ENCODE peak calls at places on chromosomes 6 and 20, in four cellular contexts. One of them, this sample, is unnamed.

GRCh38 chr6:2976571-2977085 is 5.3 kb upstream of the SERPINB6 start:
- DNase-seq in NCI-H460: no peak
- DNase-seq in GDM1: no peak
- DNase-seq in heart right ventricle: no peak
- DNase-seq in this sample: peak

GRCh38 chr20:35472209-35472608 is 16.8 kb downstream of the CEP250 start:
- DNase-seq in GDM1: no peak
- DNase-seq in heart right ventricle: no peak
- DNase-seq in NCI-H460: no peak
- DNase-seq in this sample: no peak

GRCh38 chr6:71621918-71622519 is 264.3 kb upstream of the RIMS1 start:
- DNase-seq in GDM1: no peak
- DNase-seq in heart right ventricle: no peak
- DNase-seq in NCI-H460: peak
- DNase-seq in this sample: peak

GRCh38 chr20:23167436-23167835 is 81.3 kb upstream of the CD93 start:
- DNase-seq in heart right ventricle: no peak
- DNase-seq in NCI-H460: no peak
- DNase-seq in GDM1: no peak
- DNase-seq in this sample: no peak

GRCh38 chr6:109892451-109893435 is 85.4 kb upstream of the GPR6 start:
- DNase-seq in NCI-H460: no peak
- DNase-seq in GDM1: no peak
- DNase-seq in heart right ventricle: no peak
- DNase-seq in this sample: no peak

GRCh38 chr20:22771706-22772105 is 187.3 kb upstream of the FOXA2 start:
- DNase-seq in GDM1: no peak
- DNase-seq in NCI-H460: no peak
- DNase-seq in heart right ventricle: no peak
- DNase-seq in this sample: no peak

GRCh38 chr6:98118357-98119045 is 715.9 kb upstream of the POU3F2 start:
- DNase-seq in GDM1: no peak
- DNase-seq in heart right ventricle: no peak
- DNase-seq in NCI-H460: no peak
- DNase-seq in this sample: no peak

GRCh38 chr20:28562510-28562898 is 2695.0 kb upstream of the DEFB115 start:
- DNase-seq in GDM1: no peak
- DNase-seq in heart right ventricle: no peak
- DNase-seq in NCI-H460: peak
- DNase-seq in this sample: no peak

GRCh38 chr6:125968493-125968892 is 11.9 kb downstream of the HINT3 start:
- DNase-seq in NCI-H460: no peak
- DNase-seq in heart right ventricle: no peak
- DNase-seq in GDM1: no peak
- DNase-seq in this sample: no peak

GRCh38 chr20:63234693-63235398 is 859 bp upstream of the BIRC7 start:
- DNase-seq in NCI-H460: peak
- DNase-seq in GDM1: no peak
- DNase-seq in heart right ventricle: no peak
- DNase-seq in this sample: no peak

GRCh38 chr6:63349401-63349800 is 29.6 kb upstream of the LGSN start:
- DNase-seq in GDM1: no peak
- DNase-seq in heart right ventricle: no peak
- DNase-seq in NCI-H460: no peak
- DNase-seq in this sample: no peak

GRCh38 chr20:38076548-38076947 is 43.0 kb downstream of the RPRD1B start:
- DNase-seq in GDM1: no peak
- DNase-seq in heart right ventricle: no peak
- DNase-seq in NCI-H460: no peak
- DNase-seq in this sample: no peak

GRCh38 chr6:169424821-169425240 is 171.2 kb upstream of the THBS2 start:
- DNase-seq in NCI-H460: no peak
- DNase-seq in heart right ventricle: no peak
- DNase-seq in GDM1: no peak
- DNase-seq in this sample: no peak

GRCh38 chr20:8363970-8364733 is 232.1 kb downstream of the PLCB1 start:
- DNase-seq in GDM1: no peak
- DNase-seq in NCI-H460: no peak
- DNase-seq in heart right ventricle: no peak
- DNase-seq in this sample: no peak

GRCh38 chr6:89921691-89922090 is 27.4 kb downstream of the GJA10 start:
- DNase-seq in GDM1: no peak
- DNase-seq in NCI-H460: no peak
- DNase-seq in heart right ventricle: no peak
- DNase-seq in this sample: no peak

GRCh38 chr6:129732034-129732433 is 22.1 kb upstream of the ARHGAP18 start:
- DNase-seq in GDM1: no peak
- DNase-seq in heart right ventricle: no peak
- DNase-seq in NCI-H460: no peak
- DNase-seq in this sample: no peak

GRCh38 chr6:134729590-134729989 is 220.3 kb downstream of the ALDH8A1 start:
- DNase-seq in GDM1: no peak
- DNase-seq in NCI-H460: no peak
- DNase-seq in heart right ventricle: no peak
- DNase-seq in this sample: no peak

GRCh38 chr20:63836335-63837133 is 5.5 kb upstream of the ZBTB46 start:
- DNase-seq in heart right ventricle: no peak
- DNase-seq in GDM1: no peak
- DNase-seq in NCI-H460: no peak
- DNase-seq in this sample: no peak

GRCh38 chr20:53805895-53806384 is 212.3 kb upstream of the ZNF217 start:
- DNase-seq in GDM1: no peak
- DNase-seq in NCI-H460: peak
- DNase-seq in heart right ventricle: no peak
- DNase-seq in this sample: peak

GRCh38 chr6:139979021-139979721 is 604.7 kb upstream of the CITED2 start:
- DNase-seq in heart right ventricle: peak
- DNase-seq in GDM1: no peak
- DNase-seq in NCI-H460: no peak
- DNase-seq in this sample: no peak

GRCh38 chr6:7975764-7976146 is 65.2 kb upstream of the TXNDC5 start:
- DNase-seq in heart right ventricle: peak
- DNase-seq in GDM1: no peak
- DNase-seq in NCI-H460: no peak
- DNase-seq in this sample: no peak

GRCh38 chr6:105765239-105765638 is 320.9 kb upstream of the PRDM1 start:
- DNase-seq in heart right ventricle: no peak
- DNase-seq in NCI-H460: no peak
- DNase-seq in GDM1: no peak
- DNase-seq in this sample: no peak

GRCh38 chr6:54238407-54238806 is 69.8 kb upstream of the TINAG start:
- DNase-seq in GDM1: no peak
- DNase-seq in heart right ventricle: peak
- DNase-seq in NCI-H460: no peak
- DNase-seq in this sample: no peak